ENCODE peak calls at places on chromosome 1, in four cellular contexts. S, T, B and Z are unnamed samples.

GRCh38 chr1:8495928-8496401 is 178.1 kb downstream of the SLC45A1 start:
- DNase-seq in B (peak), S (no peak), T (no peak), Z (no peak)

GRCh38 chr1:197776348-197777082 is 1.2 kb upstream of the DENND1B start:
- DNase-seq in S (no peak), T (no peak), B (peak), Z (no peak)

GRCh38 chr1:10519016-10519417 is 44.3 kb downstream of the PEX14 start:
- DNase-seq in B (no peak), S (no peak), T (no peak), Z (no peak)

GRCh38 chr1:201114245-201115131 is 2.3 kb upstream of the CACNA1S start:
- DNase-seq in T (peak), S (peak), B (peak), Z (peak)

GRCh38 chr1:213983589-213984386 is 4.0 kb upstream of the PROX1 start:
- DNase-seq in T (no peak), B (no peak), S (no peak), Z (no peak)

GRCh38 chr1:220751130-220751529 is 3.0 kb downstream of the MTARC2 start:
- DNase-seq in T (no peak), B (no peak), S (no peak), Z (no peak)

GRCh38 chr1:175498002-175498401 is 245.4 kb downstream of the TNR start:
- DNase-seq in S (no peak), T (no peak), B (no peak), Z (no peak)

GRCh38 chr1:109895720-109896504 is 14.7 kb upstream of the CSF1 start:
- DNase-seq in T (no peak), S (peak), B (peak), Z (no peak)

GRCh38 chr1:161770250-161770649 is 4.1 kb downstream of the ATF6 start:
- DNase-seq in B (no peak), T (no peak), S (no peak), Z (peak)

GRCh38 chr1:167186198-167186750 is 34.4 kb upstream of the POU2F1 start:
- DNase-seq in B (no peak), S (no peak), T (no peak), Z (no peak)

GRCh38 chr1:151584278-151584677 is 27.6 kb upstream of the SNX27 start:
- DNase-seq in T (no peak), B (no peak), S (no peak), Z (peak)

GRCh38 chr1:59179673-59180072 is 117.2 kb upstream of the FGGY start:
- DNase-seq in T (no peak), B (peak), S (no peak), Z (no peak)

GRCh38 chr1:88490676-88491075 is 193.4 kb upstream of the PKN2 start:
- DNase-seq in S (no peak), B (no peak), T (no peak), Z (no peak)

GRCh38 chr1:53662951-53663350 is 76.0 kb downstream of the GLIS1 start:
- DNase-seq in B (no peak), T (no peak), S (no peak), Z (no peak)

GRCh38 chr1:53659436-53659835 is 79.5 kb downstream of the GLIS1 start:
- DNase-seq in B (no peak), S (no peak), T (no peak), Z (no peak)

GRCh38 chr1:53660666-53661065 is 78.3 kb downstream of the GLIS1 start:
- DNase-seq in S (no peak), B (no peak), T (no peak), Z (no peak)

GRCh38 chr1:53663525-53664300 is 75.3 kb downstream of the GLIS1 start:
- DNase-seq in S (no peak), B (no peak), T (no peak), Z (no peak)

GRCh38 chr1:53661496-53661895 is 77.5 kb downstream of the GLIS1 start:
- DNase-seq in B (no peak), S (no peak), T (no peak), Z (no peak)
- TF ChIP-seq POLR2A in B (no peak), S (no peak), T (no peak), Z (no peak)

GRCh38 chr1:92843429-92844352 is 11.9 kb downstream of the RPL5 start:
- DNase-seq in B (no peak), T (no peak), S (no peak), Z (no peak)

GRCh38 chr1:92844439-92844838 is 12.6 kb downstream of the RPL5 start:
- DNase-seq in B (no peak), S (no peak), T (no peak), Z (no peak)

GRCh38 chr1:92840600-92840999 is 8.8 kb downstream of the RPL5 start:
- DNase-seq in S (no peak), B (no peak), T (no peak), Z (no peak)

GRCh38 chr1:92842082-92843045 is 10.5 kb downstream of the RPL5 start:
- DNase-seq in T (no peak), S (no peak), B (no peak), Z (no peak)

DNA sequence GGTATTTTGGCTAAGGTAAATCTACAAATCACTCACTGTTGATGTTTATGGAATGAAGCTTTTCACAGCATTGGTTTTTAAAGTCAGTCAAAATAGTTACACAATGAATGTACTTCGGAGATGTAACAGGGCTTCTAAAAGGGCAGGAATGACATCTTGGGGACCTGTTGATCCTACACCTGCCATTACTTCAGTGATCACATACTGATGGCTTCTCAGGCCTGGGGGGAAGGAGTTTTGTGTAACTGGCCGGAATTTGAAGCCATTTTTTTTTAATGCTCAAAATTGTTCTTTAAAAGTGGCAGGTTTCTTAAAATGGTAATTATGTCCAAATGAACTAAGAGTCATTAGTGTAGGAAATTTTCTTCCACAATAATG is 11.2 kb downstream of the RPL5 start:
- DNase-seq in T (no peak), B (no peak), S (no peak), Z (no peak)
- TF ChIP-seq POLR2A in T (no peak), B (no peak), S (peak), Z (no peak)

DNA sequence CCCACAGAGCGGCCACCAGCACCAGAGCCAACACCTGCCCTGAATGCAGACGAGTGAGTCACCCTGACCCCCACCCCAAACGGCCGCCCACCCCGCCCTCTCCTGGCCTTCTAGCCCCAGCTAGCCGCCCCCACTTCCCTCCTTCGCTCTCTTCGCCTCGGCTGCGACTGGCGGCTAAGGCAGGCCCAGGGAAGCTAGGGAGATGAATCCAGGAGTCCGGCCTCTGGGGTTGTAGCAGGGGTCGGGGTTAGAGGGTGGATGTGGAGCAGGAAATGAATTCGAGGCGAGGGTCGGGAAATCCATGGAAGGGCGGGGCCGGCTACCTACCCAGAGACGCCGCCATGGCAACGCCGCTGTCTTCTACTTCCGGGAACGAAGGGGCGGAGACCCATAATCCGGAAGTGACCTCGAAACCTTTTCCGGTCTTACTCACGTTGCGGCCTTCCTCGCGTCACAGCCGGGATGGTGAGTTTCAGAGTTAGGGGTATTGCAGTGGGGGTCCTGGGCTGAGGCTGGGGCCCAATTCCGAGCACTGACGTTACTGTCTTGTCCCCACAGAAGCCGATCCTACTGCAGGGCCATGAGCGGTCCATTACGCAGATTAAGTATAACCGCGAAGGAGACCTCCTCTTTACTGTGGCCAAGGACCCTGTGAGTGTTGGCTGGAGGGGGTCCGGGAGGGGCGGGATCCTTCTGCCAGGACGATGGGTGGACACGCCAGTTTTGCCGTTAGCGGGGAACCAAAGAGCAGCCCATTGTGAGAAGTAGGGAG is at the start of the genes EIF3I and TMEM234:
- DNase-seq in T (peak), B (peak), S (peak), Z (peak)
- TF ChIP-seq POLR2A in T (peak), B (peak), S (peak), Z (peak)

DNA sequence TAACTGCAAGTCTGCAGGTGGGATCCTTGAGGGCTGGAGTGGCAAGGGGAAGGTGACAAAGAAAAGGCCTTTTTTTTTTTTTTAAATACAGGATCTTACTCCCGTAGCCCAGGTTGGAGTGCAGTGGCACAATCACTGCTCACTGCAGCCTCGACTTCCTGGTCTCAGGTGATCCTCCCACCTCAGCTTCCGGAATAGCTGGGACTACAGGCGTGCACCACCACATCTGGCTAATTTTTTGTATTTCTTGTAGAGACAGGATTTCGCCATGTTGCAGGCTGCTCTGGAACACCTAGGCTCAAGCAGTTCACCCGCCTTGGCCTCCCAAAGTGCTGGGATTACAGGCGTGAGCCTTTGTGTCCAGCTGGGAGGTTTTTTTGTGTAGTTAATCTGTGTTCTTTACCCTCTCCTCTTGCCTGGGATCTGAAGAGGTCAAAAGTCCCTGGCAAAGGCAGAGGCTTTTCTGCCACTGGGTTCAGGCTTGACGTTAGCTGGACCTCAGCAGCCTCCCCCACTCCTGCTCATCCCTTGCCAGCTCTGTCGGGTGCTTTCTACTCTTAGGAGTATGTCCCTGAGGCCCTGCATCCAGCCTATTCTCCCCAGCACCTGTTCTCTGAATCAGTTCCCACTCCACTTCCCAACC is 5.2 kb downstream of the IL6R start:
- DNase-seq in B (no peak), T (peak), S (no peak), Z (no peak)
- TF ChIP-seq POLR2A in B (no peak), T (no peak), S (no peak), Z (no peak)